ENCODE peak calls at places on chromosomes 1 and 21, in six cellular contexts. W is A549, E is K562, F is IMR-90, U is GM12878, P is HepG2. X is an unnamed sample.

GRCh38 chr1:39717809-39718208 is 20.9 kb upstream of the PPIE start:
- DNase-seq in W (no peak), E (no peak), F (no peak), U (no peak), P (no peak), X (no peak)

GRCh38 chr1:231841616-231842344 is 215.2 kb downstream of the DISC1 start:
- DNase-seq in W (peak; percentile 19), E (no peak), F (peak; percentile 41), U (no peak), P (peak; percentile 90), X (no peak)

GRCh38 chr1:23810818-23811420 is 10.4 kb upstream of the GALE start:
- DNase-seq in W (no peak), E (peak; percentile 83), F (peak; percentile 16), U (peak; percentile 59), P (no peak), X (peak; percentile 63)

GRCh38 chr1:12597792-12598191 is 20.2 kb downstream of the DHRS3 start:
- DNase-seq in W (no peak), E (no peak), F (no peak), U (no peak), P (no peak), X (no peak)

GRCh38 chr21:33300701-33301631 is 23.8 kb upstream of the IFNAR1 start:
- DNase-seq in W (no peak), E (peak; percentile 23), F (no peak), U (no peak), P (no peak), X (peak; percentile 52)

GRCh38 chr1:84709175-84709574 is 18.9 kb upstream of the SSX2IP start:
- DNase-seq in W (no peak), E (peak; percentile 54), F (no peak), U (no peak), P (no peak), X (no peak)

GRCh38 chr21:17780539-17780938 is 38.6 kb downstream of the C21orf91 start:
- DNase-seq in W (no peak), E (no peak), F (no peak), U (peak; percentile 95), P (no peak), X (no peak)

GRCh38 chr1:156414440-156415064 is 45.5 kb downstream of the RHBG start:
- DNase-seq in W (no peak), E (peak; percentile 48), F (no peak), U (no peak), P (no peak), X (no peak)

GRCh38 chr1:151157067-151157531 is 650 bp downstream of the TNFAIP8L2 start:
- DNase-seq in W (no peak), E (no peak), F (no peak), U (no peak), P (no peak), X (no peak)

GRCh38 chr1:228350831-228351781 is 55.5 kb downstream of the TRIM11 start:
- DNase-seq in W (no peak), E (no peak), F (no peak), U (no peak), P (no peak), X (no peak)

GRCh38 chr1:150567717-150568561 is 11.5 kb downstream of the MCL1 start:
- DNase-seq in W (peak; percentile 43), E (peak; percentile 71), F (peak; percentile 98), U (no peak), P (peak; percentile 95), X (peak; percentile 56)

GRCh38 chr21:43031121-43031624 is 44.5 kb downstream of the CBS start:
- DNase-seq in W (no peak), E (no peak), F (no peak), U (no peak), P (no peak), X (no peak)

GRCh38 chr1:70475023-70475422 is 64.0 kb downstream of the CTH start:
- DNase-seq in W (no peak), E (no peak), F (no peak), U (no peak), P (no peak), X (no peak)

GRCh38 chr21:17461582-17461981 is 51.3 kb upstream of the CXADR start:
- DNase-seq in W (no peak), E (no peak), F (peak; percentile 43), U (no peak), P (peak; percentile 74), X (no peak)

GRCh38 chr1:218274551-218274950 is 10.5 kb upstream of the RRP15 start:
- DNase-seq in W (no peak), E (no peak), F (no peak), U (no peak), P (no peak), X (no peak)

GRCh38 chr21:34514576-34515135 is 2.6 kb upstream of the KCNE1 start:
- DNase-seq in W (no peak), E (no peak), F (peak; percentile 20), U (no peak), P (no peak), X (no peak)

GRCh38 chr1:235017719-235018118 is 110.9 kb downstream of the TOMM20 start:
- DNase-seq in W (no peak), E (no peak), F (peak; percentile 64), U (no peak), P (peak; percentile 41), X (no peak)

GRCh38 chr1:213423585-213423984 is 372.5 kb downstream of the RPS6KC1 start:
- DNase-seq in W (no peak), E (no peak), F (no peak), U (no peak), P (no peak), X (no peak)

GRCh38 chr1:45765999-45766792 is 15.7 kb upstream of the IPP start:
- DNase-seq in W (no peak), E (no peak), F (no peak), U (no peak), P (no peak), X (no peak)

GRCh38 chr1:155130272-155131006 is 2.8 kb downstream of the EFNA1 start:
- DNase-seq in W (no peak), E (peak; percentile 57), F (no peak), U (no peak), P (no peak), X (no peak)
- H3K4me3 ChIP-seq in W (peak overlapping the region; percentile 55), E (no peak overlapping the region), F (no peak overlapping the region), U (no peak overlapping the region), P (peak overlapping the region; percentile 99), X (peak overlapping the region; percentile 67)

DNA sequence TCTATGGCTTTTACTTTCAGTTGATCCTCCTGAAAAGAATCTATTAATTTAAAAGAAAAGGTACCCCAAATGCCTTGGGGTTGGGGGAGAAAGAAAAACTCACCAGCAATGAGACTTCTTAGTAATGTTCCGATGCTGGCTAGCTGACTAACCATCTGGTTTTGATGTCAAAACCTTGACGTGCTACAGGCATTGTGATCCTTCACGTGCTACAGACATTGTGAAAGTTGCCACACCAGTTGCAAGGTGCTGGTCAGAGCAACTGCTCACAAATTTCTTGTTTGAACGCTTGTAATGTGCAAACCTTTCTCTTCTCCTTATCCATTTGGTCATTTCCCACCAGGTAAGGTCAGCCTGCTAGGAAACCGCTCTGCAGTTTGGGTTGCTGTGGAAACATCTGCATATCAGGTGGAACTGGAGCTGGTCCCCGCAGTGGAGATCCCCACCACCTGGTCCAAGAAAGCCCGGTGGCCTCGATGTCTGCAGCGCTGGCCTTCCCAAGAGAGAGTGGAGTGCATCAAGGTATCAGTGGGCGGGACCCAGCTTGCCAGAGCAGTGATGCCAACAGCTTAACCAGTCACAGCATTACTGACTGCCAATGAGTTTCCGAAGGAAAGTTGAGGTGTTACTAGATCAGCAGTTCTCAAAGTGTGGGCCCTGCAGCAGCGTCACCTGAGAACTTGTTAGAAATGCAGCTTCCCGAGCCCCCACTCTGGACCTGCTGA is 16.1 kb downstream of the MAB21L3 start:
- DNase-seq in W (no peak), E (no peak), F (no peak), U (no peak), P (no peak), X (no peak)
- TF ChIP-seq SMC3 in W (no peak), E (no peak), F (no peak), U (no peak), P (no peak), X (no peak)

DNA sequence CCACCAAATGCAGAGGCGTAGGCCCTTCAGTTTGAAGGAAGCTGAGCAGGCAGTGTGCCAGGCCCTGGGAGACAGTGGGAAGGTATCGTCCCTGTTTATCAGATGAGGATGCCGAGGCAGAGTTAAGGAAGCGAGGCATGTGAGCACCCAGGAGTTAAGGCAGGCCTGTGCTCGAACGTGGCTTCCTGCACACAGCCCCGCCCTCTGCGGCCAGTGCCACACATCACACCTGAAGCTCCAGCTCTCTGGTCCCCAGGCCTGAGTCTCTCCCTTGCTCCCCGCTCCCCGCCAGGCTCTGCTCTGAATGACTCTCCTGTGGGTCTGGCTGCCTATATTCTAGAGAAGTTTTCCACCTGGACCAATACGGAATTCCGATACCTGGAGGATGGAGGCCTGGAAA is 32.1 kb downstream of the EPHX1 start:
- DNase-seq in W (no peak), E (no peak), F (no peak), U (no peak), P (no peak), X (no peak)
- H3K27ac ChIP-seq in W (no peak overlapping the region), E (no peak overlapping the region), F (no peak overlapping the region), U (no peak overlapping the region), P (no peak overlapping the region), X (no peak overlapping the region)

GRCh38 chr1:3364983-3365382 is 89.5 kb upstream of the ARHGEF16 start:
- DNase-seq in W (no peak), E (no peak), F (no peak), U (no peak), P (no peak), X (no peak)
- H3K4me3 ChIP-seq in W (no peak overlapping the region), E (no peak overlapping the region), F (no peak overlapping the region), U (no peak overlapping the region), P (no peak overlapping the region), X (no peak overlapping the region)

DNA sequence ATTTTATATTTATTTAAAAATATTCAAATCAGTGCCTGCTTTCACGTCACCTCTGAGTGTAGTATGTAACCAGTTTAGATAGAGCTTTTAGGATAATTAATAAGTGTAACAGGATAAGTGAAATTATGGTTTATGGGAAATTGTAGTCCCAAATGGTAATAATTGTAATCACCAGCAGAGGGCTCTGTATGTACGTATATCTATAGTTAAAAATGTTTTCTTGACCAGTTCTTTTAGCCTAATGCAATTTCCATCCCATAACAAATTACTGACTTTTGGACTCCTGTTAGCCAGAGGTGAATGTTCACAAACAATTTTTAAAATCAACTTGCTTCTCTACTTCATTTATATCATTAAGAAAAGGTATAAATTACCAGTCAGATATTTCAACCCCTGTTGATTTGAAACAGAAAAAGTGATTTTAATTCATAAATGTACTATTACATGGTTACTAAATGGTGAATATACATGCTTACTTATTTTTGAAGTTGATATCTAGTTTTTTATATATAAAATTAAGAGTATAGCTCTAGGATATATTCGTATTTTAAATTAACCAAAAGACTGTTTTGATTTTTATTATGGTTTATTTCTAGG is 25.3 kb downstream of the SLC30A7 start:
- DNase-seq in W (peak; percentile 1), E (peak; percentile 60), F (peak; percentile 65), U (no peak), P (peak; percentile 35), X (peak; percentile 44)
- TF ChIP-seq SMC3 in W (peak; percentile 64), E (no peak), F (peak; percentile 68), U (peak; percentile 80), P (peak; percentile 67), X (peak; percentile 65)

GRCh38 chr1:223186800-223187199 is 43.8 kb upstream of the TLR5 start:
- DNase-seq in W (no peak), E (no peak), F (no peak), U (no peak), P (no peak), X (no peak)

GRCh38 chr1:223189525-223189902 is 46.5 kb upstream of the TLR5 start:
- DNase-seq in W (no peak), E (no peak), F (no peak), U (no peak), P (no peak), X (no peak)

GRCh38 chr1:223195281-223195680 is 52.2 kb upstream of the TLR5 start:
- DNase-seq in W (no peak), E (no peak), F (no peak), U (no peak), P (no peak), X (no peak)

GRCh38 chr1:223188618-223189356 is 45.7 kb upstream of the TLR5 start:
- DNase-seq in W (no peak), E (no peak), F (no peak), U (no peak), P (no peak), X (no peak)

GRCh38 chr1:223189903-223190724 is 47.1 kb upstream of the TLR5 start:
- DNase-seq in W (peak; percentile 13), E (no peak), F (peak; percentile 31), U (peak; percentile 30), P (no peak), X (no peak)
- H3K27ac ChIP-seq in W (no peak overlapping the region), E (no peak overlapping the region), F (no peak overlapping the region), U (no peak overlapping the region), P (no peak overlapping the region), X (no peak overlapping the region)

X was measured in SK-N-SH.